ENCODE peak calls at places on chromosomes 11 and 22, in nine cellular contexts. E is transverse colon, W is hepatocyte, I is choroid plexus epithelial cell, N is psoas muscle, S is HCT116, M is ovary, R is AG10803, O is astrocyte. F is an unnamed sample.
A peak's percentile ranks its signal among the peaks of the same experiment; 100 is the strongest.

GRCh38 chr11:93668171-93668570 is 6.7 kb downstream of the CEP295 start:
- DNase-seq in E (no peak), W (no peak), I (no peak), N (no peak), S (no peak), M (no peak), R (peak; percentile 10), O (peak; percentile 54), F (peak; percentile 33)

GRCh38 chr11:61377461-61378160 is 14.8 kb upstream of the TMEM216 start:
- DNase-seq in E (no peak), W (no peak), I (peak; percentile 46), N (no peak), S (no peak), M (no peak), R (peak; percentile 60), O (peak; percentile 84), F (peak; percentile 37)

GRCh38 chr11:2534131-2534956 is 89.5 kb downstream of the KCNQ1 start:
- DNase-seq in E (peak; percentile 7), W (peak; percentile 52), I (peak; percentile 7), N (peak; percentile 25), S (peak; percentile 53), M (peak; percentile 17), R (no peak), O (no peak), F (no peak)

GRCh38 chr11:83087035-83087434 is 15.3 kb upstream of the RAB30 start:
- DNase-seq in E (no peak), W (peak; percentile 12), I (peak; percentile 49), N (no peak), S (no peak), M (no peak), R (no peak), O (no peak), F (peak; percentile 8)

GRCh38 chr11:96207459-96208449 is 135.2 kb downstream of the MAML2 start:
- DNase-seq in E (peak; percentile 52), W (peak; percentile 64), I (peak; percentile 30), N (no peak), S (no peak), M (no peak), R (no peak), O (no peak), F (peak; percentile 81)

GRCh38 chr11:120031612-120032600 is 106.0 kb downstream of the TRIM29 start:
- DNase-seq in E (no peak), W (no peak), I (no peak), N (no peak), S (no peak), M (no peak), R (no peak), O (no peak), F (no peak)

GRCh38 chr11:5655474-5655873 is 29.4 kb downstream of the TRIM5 start:
- DNase-seq in E (no peak), W (no peak), I (no peak), N (no peak), S (no peak), M (no peak), R (no peak), O (no peak), F (no peak)

GRCh38 chr11:60301178-60301577 is 20.7 kb downstream of the MS4A4A start:
- DNase-seq in E (no peak), W (no peak), I (no peak), N (no peak), S (no peak), M (no peak), R (no peak), O (no peak), F (no peak)

GRCh38 chr11:83194284-83195175 is 1.0 kb downstream of the ANKRD42 start:
- DNase-seq in E (peak; percentile 68), W (peak; percentile 71), I (peak; percentile 76), N (peak; percentile 85), S (no peak), M (peak; percentile 86), R (peak; percentile 82), O (peak; percentile 76), F (peak; percentile 90)

GRCh38 chr22:37117092-37117491 is 7.6 kb upstream of the TMPRSS6 start:
- DNase-seq in E (no peak), W (no peak), I (no peak), N (no peak), S (no peak), M (no peak), R (no peak), O (no peak), F (no peak)
- TF ChIP-seq CTCF in E (no peak), W (no peak), I (no peak), N (no peak), S (no peak), M (no peak), R (no peak), O (no peak), F (no peak)

DNA sequence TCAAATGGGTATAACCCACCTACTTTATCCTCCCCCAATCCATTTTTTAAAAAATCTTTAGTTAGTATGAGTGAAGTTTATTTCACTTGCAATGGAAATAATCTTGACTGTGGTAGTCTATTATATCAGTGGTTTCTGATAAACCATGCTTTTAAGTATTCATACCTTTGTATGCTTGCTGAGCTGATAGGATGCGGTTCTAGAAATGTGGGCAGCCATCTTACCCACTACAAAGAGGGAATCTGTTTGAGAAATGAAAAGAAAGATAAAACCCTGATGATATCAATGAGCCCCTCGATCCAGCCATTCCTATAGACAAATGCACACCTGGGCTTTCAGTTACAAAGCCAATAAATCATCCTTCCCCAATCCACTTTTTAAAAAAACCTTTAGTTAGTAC is 13.8 kb upstream of the PVALB start:
- DNase-seq in E (no peak), W (no peak), I (no peak), N (no peak), S (no peak), M (no peak), R (no peak), O (no peak), F (no peak)
- H3K4me3 ChIP-seq in E (no peak overlapping the region), W (no peak overlapping the region), I (no peak overlapping the region), N (no peak overlapping the region), S (no peak overlapping the region), M (no peak overlapping the region), R (no peak overlapping the region), O (no peak overlapping the region), F (no peak overlapping the region)

GRCh38 chr11:113875414-113876073 is at the start of gene USP28:
- DNase-seq in E (peak; percentile 98), W (peak; percentile 99), I (peak; percentile 98), N (peak; percentile 98), S (peak; percentile 85), M (peak; percentile 97), R (peak; percentile 95), O (peak; percentile 87), F (peak; percentile 96)

GRCh38 chr11:113876074-113876797 is 864 bp upstream of the USP28 start:
- DNase-seq in E (peak; percentile 12), W (no peak), I (no peak), N (no peak), S (no peak), M (no peak), R (no peak), O (no peak), F (no peak)

GRCh38 chr11:113873241-113873626 is 2.1 kb downstream of the USP28 start:
- DNase-seq in E (no peak), W (no peak), I (peak; percentile 53), N (no peak), S (no peak), M (no peak), R (no peak), O (peak; percentile 44), F (peak; percentile 9)

GRCh38 chr11:113874096-113874919 is 1.1 kb downstream of the USP28 start:
- DNase-seq in E (no peak), W (no peak), I (peak; percentile 27), N (no peak), S (no peak), M (no peak), R (peak; percentile 8), O (peak; percentile 5), F (no peak)

DNA sequence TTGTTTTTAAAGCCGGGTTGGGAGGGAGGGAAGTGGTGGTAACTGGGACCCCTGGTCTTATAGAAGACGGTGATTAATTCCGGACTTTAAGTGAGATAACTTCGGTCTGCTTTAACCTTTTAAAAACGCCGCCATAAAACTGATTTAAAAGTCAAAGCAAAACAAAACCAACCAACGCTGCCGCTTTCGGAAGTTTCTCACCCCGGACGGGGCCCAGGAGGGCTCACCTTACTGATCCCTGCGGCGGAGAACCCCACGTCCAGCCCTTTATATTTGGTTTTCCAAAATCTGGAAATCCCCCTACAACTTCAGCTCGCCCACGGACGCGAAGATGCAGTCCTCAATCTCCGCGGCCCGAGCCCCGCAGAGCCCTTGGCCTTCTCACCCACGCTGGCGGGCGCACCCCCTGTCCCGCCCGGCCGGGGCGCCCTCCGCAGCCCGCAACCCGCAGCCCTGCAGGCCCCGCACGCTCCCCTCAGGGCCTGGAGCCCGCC is 405 bp downstream of the USP28 start:
- DNase-seq in E (no peak), W (no peak), I (peak; percentile 40), N (no peak), S (no peak), M (no peak), R (no peak), O (peak; percentile 8), F (peak; percentile 37)
- TF ChIP-seq CTCF in E (no peak), W (no peak), I (no peak), N (peak; percentile 21), S (no peak), M (peak; percentile 41), R (peak; percentile 3), O (no peak), F (no peak)

DNA sequence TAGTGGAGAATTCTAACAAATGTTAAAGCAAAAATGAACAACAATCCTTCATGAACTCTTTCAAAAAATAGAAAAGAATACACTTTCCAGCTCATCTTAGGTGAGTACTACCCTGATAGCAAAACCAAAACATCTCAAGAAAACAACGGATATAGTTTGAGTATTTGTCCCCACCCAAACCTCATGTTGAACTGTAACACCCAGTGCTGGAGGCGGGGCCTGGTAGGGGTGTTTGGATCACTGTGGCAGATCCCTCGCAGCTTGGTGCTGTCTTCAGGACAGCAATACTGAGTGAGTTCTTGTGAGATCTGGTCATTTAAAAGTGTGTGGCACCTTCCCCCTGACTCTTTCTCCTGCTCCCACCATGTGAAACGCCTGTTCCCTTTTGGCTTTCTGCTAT is 27.0 kb downstream of the NCAPD3 start:
- DNase-seq in E (no peak), W (no peak), I (no peak), N (no peak), S (no peak), M (no peak), R (no peak), O (no peak), F (no peak)
- H3K4me3 ChIP-seq in E (no peak overlapping the region), W (no peak overlapping the region), I (no peak overlapping the region), N (no peak overlapping the region), S (no peak overlapping the region), M (no peak overlapping the region), R (no peak overlapping the region), O (no peak overlapping the region), F (no peak overlapping the region)

GRCh38 chr11:65013692-65014145 is 241 bp upstream of the ARL2 start:
- DNase-seq in E (peak; percentile 92), W (peak; percentile 94), I (peak; percentile 90), N (peak; percentile 92), S (peak; percentile 80), M (peak; percentile 93), R (peak; percentile 84), O (peak; percentile 79), F (peak; percentile 89)
- TF ChIP-seq CTCF in E (peak; percentile 45), W (peak; percentile 3), I (no peak), N (no peak), S (no peak), M (peak; percentile 82), R (no peak), O (peak; percentile 47), F (no peak)

F was measured in fibroblast of villous mesenchyme.